ENCODE peak calls at places on chromosome 20, in five cellular contexts. One of them, this sample, is unnamed.
A peak's percentile ranks its signal among the peaks of the same experiment; 100 is the strongest.

GRCh38 chr20:17023811-17024210 is 203.0 kb upstream of the PCSK2 start:
- DNase-seq in HepG2: no peak
- DNase-seq in SK-N-SH: no peak
- DNase-seq in HCT116: no peak
- DNase-seq in GM12878: no peak
- DNase-seq in this sample: no peak

GRCh38 chr20:50003253-50003656 is 20.5 kb downstream of the SNAI1 start:
- DNase-seq in HepG2: no peak
- DNase-seq in GM12878: no peak
- DNase-seq in HCT116: no peak
- DNase-seq in SK-N-SH: no peak
- DNase-seq in this sample: no peak

GRCh38 chr20:60228255-60228654 is 270.0 kb downstream of the CDH26 start:
- DNase-seq in SK-N-SH: no peak
- DNase-seq in GM12878: no peak
- DNase-seq in HepG2: no peak
- DNase-seq in HCT116: no peak
- DNase-seq in this sample: no peak

GRCh38 chr20:48802216-48802615 is 25.6 kb downstream of the PREX1 start:
- DNase-seq in HepG2: no peak
- DNase-seq in SK-N-SH: no peak
- DNase-seq in HCT116: no peak
- DNase-seq in GM12878: no peak
- DNase-seq in this sample: no peak

GRCh38 chr20:25008388-25009217 is 16.1 kb upstream of the APMAP start:
- DNase-seq in HepG2: no peak
- DNase-seq in SK-N-SH: no peak
- DNase-seq in HCT116: no peak
- DNase-seq in GM12878: no peak
- DNase-seq in this sample: no peak

GRCh38 chr20:49344975-49345374 is 67.1 kb upstream of the ZNFX1 start:
- DNase-seq in GM12878: no peak
- DNase-seq in SK-N-SH: peak; percentile 39
- DNase-seq in HCT116: no peak
- DNase-seq in HepG2: no peak
- DNase-seq in this sample: no peak

GRCh38 chr20:3414122-3414521 is 6.7 kb upstream of the DNAAF9 start:
- DNase-seq in GM12878: no peak
- DNase-seq in SK-N-SH: no peak
- DNase-seq in HepG2: no peak
- DNase-seq in HCT116: no peak
- DNase-seq in this sample: no peak

GRCh38 chr20:57395111-57395959 is 4.1 kb downstream of the RBM38 start:
- DNase-seq in HepG2: no peak
- DNase-seq in SK-N-SH: no peak
- DNase-seq in GM12878: no peak
- DNase-seq in HCT116: no peak
- DNase-seq in this sample: no peak

GRCh38 chr20:47317127-47317895 is 39.2 kb downstream of the ZMYND8 start:
- DNase-seq in HepG2: peak; percentile 56
- DNase-seq in GM12878: no peak
- DNase-seq in SK-N-SH: no peak
- DNase-seq in HCT116: peak; percentile 87
- DNase-seq in this sample: peak; percentile 76

GRCh38 chr20:856361-856775 is 22.9 kb downstream of the FAM110A start:
- DNase-seq in HepG2: no peak
- DNase-seq in SK-N-SH: no peak
- DNase-seq in GM12878: no peak
- DNase-seq in HCT116: peak; percentile 92
- DNase-seq in this sample: no peak

GRCh38 chr20:46117704-46118467 is at the start of gene CD40:
- DNase-seq in SK-N-SH: peak; percentile 66
- DNase-seq in HepG2: peak; percentile 71
- DNase-seq in HCT116: peak; percentile 68
- DNase-seq in GM12878: peak; percentile 76
- DNase-seq in this sample: peak; percentile 95

GRCh38 chr20:58519940-58520712 is 4.9 kb upstream of the APCDD1L start:
- DNase-seq in HCT116: no peak
- DNase-seq in SK-N-SH: no peak
- DNase-seq in GM12878: no peak
- DNase-seq in HepG2: no peak
- DNase-seq in this sample: no peak

GRCh38 chr20:51438136-51438535 is 104.4 kb downstream of the NFATC2 start:
- DNase-seq in HCT116: no peak
- DNase-seq in GM12878: no peak
- DNase-seq in HepG2: no peak
- DNase-seq in SK-N-SH: no peak
- DNase-seq in this sample: no peak

GRCh38 chr20:11919046-11919445 is 1.4 kb downstream of the BTBD3 start:
- DNase-seq in HCT116: no peak
- DNase-seq in SK-N-SH: no peak
- DNase-seq in GM12878: no peak
- DNase-seq in HepG2: no peak
- DNase-seq in this sample: no peak

GRCh38 chr20:16514145-16514544 is 59.1 kb downstream of the KIF16B start:
- DNase-seq in HepG2: no peak
- DNase-seq in GM12878: no peak
- DNase-seq in SK-N-SH: no peak
- DNase-seq in HCT116: no peak
- DNase-seq in this sample: no peak

GRCh38 chr20:62252342-62252966 is 14.1 kb downstream of the OSBPL2 start:
- DNase-seq in GM12878: no peak
- DNase-seq in HepG2: no peak
- DNase-seq in HCT116: no peak
- DNase-seq in SK-N-SH: no peak
- DNase-seq in this sample: no peak

GRCh38 chr20:1417273-1417672 is 24.4 kb upstream of the FKBP1A start:
- DNase-seq in HCT116: peak; percentile 38
- DNase-seq in HepG2: peak; percentile 70
- DNase-seq in GM12878: no peak
- DNase-seq in SK-N-SH: no peak
- DNase-seq in this sample: no peak

GRCh38 chr20:40494238-40494637 is 194.8 kb downstream of the MAFB start:
- DNase-seq in HCT116: no peak
- DNase-seq in SK-N-SH: no peak
- DNase-seq in GM12878: no peak
- DNase-seq in HepG2: no peak
- DNase-seq in this sample: no peak

GRCh38 chr20:57772349-57772964 is 62.6 kb upstream of the PMEPA1 start:
- DNase-seq in HCT116: no peak
- DNase-seq in SK-N-SH: no peak
- DNase-seq in GM12878: no peak
- DNase-seq in HepG2: no peak
- DNase-seq in this sample: no peak

GRCh38 chr20:1295276-1295930 is 29.3 kb downstream of the SNPH start:
- DNase-seq in SK-N-SH: no peak
- DNase-seq in GM12878: no peak
- DNase-seq in HepG2: no peak
- DNase-seq in HCT116: no peak
- DNase-seq in this sample: no peak

GRCh38 chr20:40930561-40930960 is 98.1 kb upstream of the TOP1 start:
- DNase-seq in HCT116: no peak
- DNase-seq in HepG2: no peak
- DNase-seq in GM12878: no peak
- DNase-seq in SK-N-SH: no peak
- DNase-seq in this sample: no peak

DNA sequence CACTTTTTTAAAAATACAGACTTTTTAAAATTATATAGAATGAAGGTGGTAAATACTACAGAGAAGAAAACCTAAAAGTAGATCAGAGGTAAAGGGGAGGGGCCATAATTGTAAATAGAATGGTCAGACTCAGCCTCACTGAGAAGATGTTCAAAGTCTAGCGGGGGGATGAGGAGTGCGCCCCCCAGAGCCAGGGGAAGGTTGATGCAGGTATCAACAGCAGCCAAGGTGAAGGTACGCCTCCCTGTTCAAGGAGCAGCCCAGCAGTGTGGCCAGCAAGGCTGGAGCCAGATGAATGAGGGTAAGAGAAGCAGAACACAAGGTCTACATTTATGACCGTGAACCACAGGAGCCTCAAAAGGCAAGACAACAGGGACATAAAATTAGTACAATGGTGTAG is 204.1 kb downstream of the PTPRT start:
- DNase-seq in HepG2: no peak
- DNase-seq in GM12878: no peak
- DNase-seq in HCT116: no peak
- DNase-seq in SK-N-SH: no peak
- DNase-seq in this sample: peak; percentile 20
- TF ChIP-seq ZBTB33 in HepG2: no peak
- TF ChIP-seq ZBTB33 in GM12878: no peak
- TF ChIP-seq ZBTB33 in HCT116: no peak
- TF ChIP-seq ZBTB33 in SK-N-SH: no peak
- TF ChIP-seq ZBTB33 in this sample: no peak

GRCh38 chr20:38862226-38862625 is 56.7 kb downstream of the PPP1R16B start:
- DNase-seq in GM12878: no peak
- DNase-seq in HCT116: no peak
- DNase-seq in HepG2: no peak
- DNase-seq in SK-N-SH: no peak
- DNase-seq in this sample: no peak

GRCh38 chr20:38857703-38858102 is 52.2 kb downstream of the PPP1R16B start:
- DNase-seq in SK-N-SH: no peak
- DNase-seq in GM12878: no peak
- DNase-seq in HepG2: no peak
- DNase-seq in HCT116: no peak
- DNase-seq in this sample: no peak

GRCh38 chr20:38861071-38861401 is 55.5 kb downstream of the PPP1R16B start:
- DNase-seq in HepG2: no peak
- DNase-seq in GM12878: no peak
- DNase-seq in SK-N-SH: no peak
- DNase-seq in HCT116: no peak
- DNase-seq in this sample: no peak

GRCh38 chr20:38856570-38856969 is 51.1 kb downstream of the PPP1R16B start:
- DNase-seq in SK-N-SH: no peak
- DNase-seq in HCT116: no peak
- DNase-seq in GM12878: no peak
- DNase-seq in HepG2: no peak
- DNase-seq in this sample: no peak

DNA sequence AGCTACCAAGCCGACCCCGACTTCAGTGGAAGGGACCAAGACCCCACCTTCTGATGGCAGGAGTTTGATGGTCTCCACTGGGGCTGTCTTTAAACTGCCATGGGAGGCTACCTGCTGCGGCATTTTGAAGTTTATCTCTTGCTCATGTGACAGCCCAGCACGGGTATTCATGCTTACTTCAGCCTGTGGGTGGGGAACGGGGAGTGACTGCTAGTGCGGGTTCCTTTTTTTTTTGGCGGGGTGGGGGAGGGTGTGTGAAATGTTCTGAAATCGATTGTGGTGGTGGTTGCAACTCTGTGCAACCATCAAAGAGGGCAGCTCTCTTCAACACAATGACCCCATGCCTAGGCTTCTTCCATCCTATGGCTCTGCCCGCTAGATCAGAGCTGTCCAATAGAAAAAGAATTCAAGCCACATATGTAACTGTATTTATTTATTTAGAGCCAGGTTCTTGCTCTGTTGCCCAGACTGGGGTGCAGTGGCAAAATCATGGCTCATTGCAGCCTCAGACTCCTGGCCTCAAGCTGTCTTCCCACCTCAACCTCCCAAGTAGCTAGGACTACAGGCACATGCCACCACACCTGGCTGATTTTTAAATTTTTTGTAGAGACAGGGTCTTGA is 53.7 kb downstream of the PPP1R16B start:
- DNase-seq in HCT116: no peak
- DNase-seq in HepG2: no peak
- DNase-seq in SK-N-SH: no peak
- DNase-seq in GM12878: no peak
- DNase-seq in this sample: peak; percentile 83
- TF ChIP-seq JUND in HCT116: no peak
- TF ChIP-seq JUND in HepG2: no peak
- TF ChIP-seq JUND in SK-N-SH: no peak
- TF ChIP-seq JUND in GM12878: no peak
- TF ChIP-seq JUND in this sample: peak; percentile 54

DNA sequence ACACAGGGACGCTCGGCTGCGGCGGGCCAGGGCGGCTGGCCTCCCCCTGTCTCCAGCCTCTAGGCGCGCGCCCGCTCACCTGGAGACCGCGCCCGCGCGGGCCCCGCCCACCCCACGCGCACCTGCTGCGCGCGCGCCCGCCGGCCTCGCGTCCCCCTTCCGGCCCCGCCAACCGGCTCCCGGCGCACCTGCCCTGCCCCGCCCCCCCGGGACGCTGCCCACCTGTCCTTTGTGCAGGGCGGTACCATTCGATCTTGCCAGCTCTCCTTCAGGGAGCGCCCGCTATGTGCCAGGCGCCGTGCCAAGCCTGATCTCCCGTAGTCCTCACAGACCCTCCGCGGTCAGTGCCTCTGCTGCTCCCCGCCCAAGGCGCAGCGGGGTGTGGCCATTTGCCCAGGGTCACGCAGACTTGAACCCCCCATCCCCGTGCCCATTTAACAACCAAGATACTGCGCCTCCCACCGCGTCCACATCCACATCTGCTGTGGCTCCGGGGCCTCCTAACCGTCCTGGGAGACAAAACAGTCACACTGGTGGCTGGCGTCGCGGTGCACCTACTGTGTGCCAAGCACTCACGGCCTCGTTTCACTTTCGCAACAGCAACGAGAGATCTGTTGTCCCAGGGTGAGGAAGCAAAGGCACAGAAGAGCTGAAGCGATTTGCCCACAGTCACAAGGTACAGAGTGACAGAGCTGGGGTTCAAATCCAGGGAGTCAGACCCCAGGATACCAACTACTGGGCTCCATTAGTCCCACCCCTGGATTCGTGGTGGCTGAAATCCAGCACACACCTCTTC is 48.1 kb downstream of the NOL4L start:
- DNase-seq in HepG2: no peak
- DNase-seq in HCT116: no peak
- DNase-seq in SK-N-SH: peak; percentile 59
- DNase-seq in GM12878: no peak
- DNase-seq in this sample: peak; percentile 47
- TF ChIP-seq ZBTB33 in HepG2: peak; percentile 70
- TF ChIP-seq ZBTB33 in HCT116: no peak
- TF ChIP-seq ZBTB33 in SK-N-SH: no peak
- TF ChIP-seq ZBTB33 in GM12878: no peak
- TF ChIP-seq ZBTB33 in this sample: no peak

DNA sequence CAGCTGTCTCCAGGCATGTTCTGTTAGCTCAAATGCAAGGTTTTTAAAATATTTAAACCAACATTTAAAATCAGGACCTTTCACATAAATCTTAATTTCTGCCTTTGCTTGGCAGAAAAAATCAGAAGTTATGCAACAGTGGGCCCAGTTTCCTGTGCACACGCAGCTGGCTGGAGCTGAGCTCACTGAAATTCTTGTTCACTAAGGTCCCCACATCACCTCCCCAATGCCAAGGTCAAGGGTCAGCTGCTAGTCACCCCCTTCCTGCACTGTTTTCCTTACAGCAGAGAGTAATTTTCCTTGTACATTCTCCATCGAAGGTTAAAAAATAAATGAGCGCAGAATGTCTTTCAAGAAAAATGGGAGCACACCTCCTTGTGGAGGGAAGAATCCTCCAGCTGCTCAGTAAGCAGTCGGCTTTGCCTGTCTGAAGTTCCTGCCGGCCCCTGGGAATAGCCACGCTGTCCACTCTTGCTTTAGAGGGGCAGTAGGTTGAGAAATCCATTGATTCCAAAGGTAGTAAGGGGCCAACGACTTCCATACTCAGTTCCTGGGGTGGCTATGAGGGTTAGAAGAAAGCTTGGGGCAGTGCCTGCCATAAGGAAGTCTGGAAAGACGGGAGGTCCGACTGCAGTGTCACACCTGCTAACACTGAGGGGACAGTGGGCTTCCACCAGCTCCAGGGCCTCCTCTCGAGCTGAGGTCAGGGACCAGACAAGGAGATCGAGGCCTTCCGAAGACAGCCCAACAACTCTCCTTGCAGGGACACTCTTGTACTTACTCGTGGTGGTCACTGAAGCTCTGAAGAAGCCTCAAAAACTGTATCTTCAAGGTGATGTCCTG is 56.8 kb downstream of the MYH7B start:
- DNase-seq in SK-N-SH: no peak
- DNase-seq in HCT116: no peak
- DNase-seq in GM12878: no peak
- DNase-seq in HepG2: no peak
- DNase-seq in this sample: no peak
- TF ChIP-seq JUND in SK-N-SH: no peak
- TF ChIP-seq JUND in HCT116: no peak
- TF ChIP-seq JUND in GM12878: no peak
- TF ChIP-seq JUND in HepG2: no peak
- TF ChIP-seq JUND in this sample: no peak

This sample was measured in K562.